ENCODE peak calls at places on chromosomes 1 and 21, in four cellular contexts. Z, K, U and X are unnamed samples.
A peak's percentile ranks its signal among the peaks of the same experiment; 100 is the strongest.

GRCh38 chr1:39404876-39405275 is 86.6 kb upstream of the BMP8A start:
- DNase-seq in Z (no peak), K (no peak), U (no peak), X (no peak)

GRCh38 chr1:13836136-13836535 is 136.1 kb downstream of the PRDM2 start:
- DNase-seq in Z (no peak), K (no peak), U (no peak), X (no peak)

GRCh38 chr1:72557446-72558049 is 275.2 kb upstream of the NEGR1 start:
- DNase-seq in Z (peak; percentile 74), K (no peak), U (no peak), X (no peak)

GRCh38 chr1:26477446-26478152 is 5.4 kb downstream of the HMGN2 start:
- DNase-seq in Z (peak; percentile 26), K (no peak), U (no peak), X (no peak)

GRCh38 chr1:156627313-156627880 is 8.2 kb downstream of the HAPLN2 start:
- DNase-seq in Z (peak; percentile 75), K (peak; percentile 39), U (peak; percentile 35), X (peak; percentile 43)

GRCh38 chr1:162151900-162152829 is 82.7 kb downstream of the NOS1AP start:
- DNase-seq in Z (no peak), K (no peak), U (no peak), X (peak; percentile 62)

GRCh38 chr1:59979551-59980070 is 53.0 kb upstream of the CYP2J2 start:
- DNase-seq in Z (no peak), K (no peak), U (no peak), X (no peak)

GRCh38 chr1:228058981-228059535 is 23.4 kb upstream of the ARF1 start:
- DNase-seq in Z (peak; percentile 42), K (no peak), U (peak; percentile 68), X (no peak)

GRCh38 chr1:27727126-27727525 is 1.4 kb downstream of the FAM76A start:
- DNase-seq in Z (no peak), K (no peak), U (no peak), X (no peak)

GRCh38 chr1:51541313-51542050 is 22.4 kb upstream of the EPS15 start:
- DNase-seq in Z (no peak), K (no peak), U (no peak), X (no peak)

GRCh38 chr1:64956733-64957441 is 9.5 kb downstream of the JAK1 start:
- DNase-seq in Z (no peak), K (no peak), U (no peak), X (no peak)

GRCh38 chr1:32933742-32934322 is 30.8 kb downstream of the RNF19B start:
- DNase-seq in Z (peak; percentile 38), K (peak; percentile 55), U (no peak), X (peak; percentile 40)

GRCh38 chr1:25858494-25858893 is 763 bp downstream of the AUNIP start:
- DNase-seq in Z (no peak), K (no peak), U (no peak), X (no peak)

GRCh38 chr1:103266036-103266435 is 157.7 kb upstream of the COL11A1 start:
- DNase-seq in Z (no peak), K (no peak), U (no peak), X (no peak)

GRCh38 chr1:197557302-197557701 is 218.0 kb downstream of the DENND1B start:
- DNase-seq in Z (no peak), K (no peak), U (no peak), X (no peak)

GRCh38 chr1:235714205-235714897 is 64.8 kb upstream of the GNG4 start:
- DNase-seq in Z (no peak), K (no peak), U (no peak), X (no peak)

GRCh38 chr1:3598051-3598471 is 13.2 kb downstream of the MEGF6 start:
- DNase-seq in Z (peak; percentile 34), K (no peak), U (no peak), X (no peak)

GRCh38 chr1:62732327-62732726 is 44.1 kb upstream of the DOCK7 start:
- DNase-seq in Z (no peak), K (no peak), U (no peak), X (no peak)

GRCh38 chr1:23125489-23125888 is 43.2 kb downstream of the LUZP1 start:
- DNase-seq in Z (no peak), K (no peak), U (no peak), X (no peak)

GRCh38 chr1:109869141-109869540 is 41.5 kb upstream of the CSF1 start:
- DNase-seq in Z (no peak), K (no peak), U (no peak), X (no peak)

GRCh38 chr1:44425327-44426082 is 20.4 kb downstream of the RNF220 start:
- DNase-seq in Z (no peak), K (no peak), U (no peak), X (no peak)

GRCh38 chr1:191707288-191707687 is 451.0 kb upstream of the RGS18 start:
- DNase-seq in Z (no peak), K (no peak), U (no peak), X (no peak)

GRCh38 chr1:214102907-214103306 is 115.1 kb downstream of the PROX1 start:
- DNase-seq in Z (no peak), K (peak; percentile 80), U (no peak), X (no peak)

GRCh38 chr1:26010800-26011199 is 10.8 kb upstream of the EXTL1 start:
- DNase-seq in Z (peak; percentile 59), K (no peak), U (no peak), X (no peak)

GRCh38 chr1:174036798-174037197 is 14.6 kb upstream of the RC3H1 start:
- DNase-seq in Z (no peak), K (no peak), U (no peak), X (no peak)

GRCh38 chr1:237029850-237030535 is 12.0 kb upstream of the RYR2 start:
- DNase-seq in Z (no peak), K (no peak), U (no peak), X (no peak)

GRCh38 chr1:8423702-8424538 is 106.0 kb downstream of the SLC45A1 start:
- DNase-seq in Z (peak; percentile 87), K (peak; percentile 56), U (peak; percentile 48), X (peak; percentile 63)

GRCh38 chr1:110375490-110375889 is 15.3 kb downstream of the SLC16A4 start:
- DNase-seq in Z (no peak), K (no peak), U (no peak), X (no peak)

GRCh38 chr1:110258734-110259133 is 48.6 kb downstream of the KCNC4 start:
- DNase-seq in Z (no peak), K (no peak), U (no peak), X (no peak)

GRCh38 chr1:243428084-243428483 is 172.2 kb downstream of the SDCCAG8 start:
- DNase-seq in Z (no peak), K (no peak), U (no peak), X (no peak)

GRCh38 chr1:56516539-56517252 is 62.7 kb downstream of the PLPP3 start:
- DNase-seq in Z (peak; percentile 84), K (no peak), U (no peak), X (peak; percentile 37)

GRCh38 chr1:56515898-56516538 is 63.3 kb downstream of the PLPP3 start:
- DNase-seq in Z (no peak), K (no peak), U (no peak), X (no peak)

GRCh38 chr1:56513095-56513494 is 66.3 kb downstream of the PLPP3 start:
- DNase-seq in Z (peak; percentile 32), K (peak; percentile 10), U (no peak), X (no peak)

GRCh38 chr1:56520202-56520601 is 59.2 kb downstream of the PLPP3 start:
- DNase-seq in Z (no peak), K (no peak), U (no peak), X (no peak)

GRCh38 chr1:56517404-56518130 is 61.8 kb downstream of the PLPP3 start:
- DNase-seq in Z (no peak), K (no peak), U (no peak), X (no peak)
- H3K4me3 ChIP-seq in Z (no peak overlapping the region), K (no peak overlapping the region), U (no peak overlapping the region), X (no peak overlapping the region)

DNA sequence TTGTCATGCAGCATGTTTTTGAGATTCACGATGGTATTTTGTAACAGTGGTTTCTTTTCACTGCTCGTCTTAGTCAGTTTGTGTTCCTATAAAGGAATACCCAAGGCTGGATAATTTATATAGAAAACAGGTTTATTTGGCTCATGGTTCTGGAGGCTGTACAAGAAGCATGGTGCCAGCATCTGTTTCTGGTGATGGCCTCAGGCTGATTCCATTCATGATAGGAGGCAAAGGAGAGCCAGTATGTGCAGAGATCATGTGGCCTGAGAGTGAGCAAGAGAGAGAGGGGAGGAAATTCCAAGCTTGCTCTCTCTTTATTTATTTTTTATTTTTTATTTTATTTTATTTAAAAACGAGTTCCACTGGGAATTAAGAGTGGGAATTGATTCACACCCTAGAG is 2.0 kb upstream of the C21orf91 start:
- DNase-seq in Z (no peak), K (no peak), U (no peak), X (no peak)
- H3K4me3 ChIP-seq in Z (no peak overlapping the region), K (no peak overlapping the region), U (no peak overlapping the region), X (no peak overlapping the region)

DNA sequence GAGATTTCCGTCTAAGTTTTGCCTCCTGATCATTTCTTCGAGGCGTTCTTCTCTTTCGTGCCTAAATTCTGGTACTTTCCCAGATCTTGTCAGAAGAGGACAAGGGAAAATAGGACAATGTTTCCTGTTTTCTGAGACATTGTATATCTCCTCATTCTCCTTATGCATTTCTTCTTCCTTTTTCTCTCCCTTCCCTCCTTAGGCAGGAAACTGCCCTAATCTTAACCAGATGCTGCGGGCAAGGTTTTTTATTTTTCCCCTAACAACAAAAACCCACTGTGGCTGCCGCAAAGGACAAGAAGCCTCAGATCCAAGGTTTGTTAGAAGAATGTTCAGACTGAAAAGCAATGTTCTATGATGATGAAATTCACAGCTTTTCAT is 813 bp downstream of the CTSK start:
- DNase-seq in Z (no peak), K (no peak), U (no peak), X (no peak)
- H3K4me3 ChIP-seq in Z (no peak overlapping the region), K (no peak overlapping the region), U (no peak overlapping the region), X (peak overlapping the region; percentile 33)

DNA sequence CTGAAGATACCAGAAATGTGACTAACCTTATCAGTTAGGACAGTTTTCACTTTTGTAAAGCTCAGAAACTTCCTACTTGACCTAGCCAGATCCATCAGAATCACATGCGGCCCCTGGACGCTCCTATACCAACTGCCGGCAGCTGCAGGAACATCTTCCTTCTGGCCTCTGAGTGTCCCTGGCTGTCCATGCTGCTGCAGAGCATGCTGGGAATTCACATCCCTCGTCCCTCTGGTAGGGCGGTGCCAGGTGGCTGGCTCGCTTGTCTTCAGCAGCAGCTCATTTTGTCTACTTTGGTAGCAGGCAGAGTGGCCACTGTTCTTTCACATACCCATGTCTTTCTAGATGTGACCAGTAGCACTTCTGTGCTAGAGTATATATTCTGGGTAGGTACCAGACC is 34.4 kb downstream of the HHAT start:
- DNase-seq in Z (no peak), K (no peak), U (no peak), X (no peak)
- H3K4me3 ChIP-seq in Z (no peak overlapping the region), K (no peak overlapping the region), U (no peak overlapping the region), X (no peak overlapping the region)

DNA sequence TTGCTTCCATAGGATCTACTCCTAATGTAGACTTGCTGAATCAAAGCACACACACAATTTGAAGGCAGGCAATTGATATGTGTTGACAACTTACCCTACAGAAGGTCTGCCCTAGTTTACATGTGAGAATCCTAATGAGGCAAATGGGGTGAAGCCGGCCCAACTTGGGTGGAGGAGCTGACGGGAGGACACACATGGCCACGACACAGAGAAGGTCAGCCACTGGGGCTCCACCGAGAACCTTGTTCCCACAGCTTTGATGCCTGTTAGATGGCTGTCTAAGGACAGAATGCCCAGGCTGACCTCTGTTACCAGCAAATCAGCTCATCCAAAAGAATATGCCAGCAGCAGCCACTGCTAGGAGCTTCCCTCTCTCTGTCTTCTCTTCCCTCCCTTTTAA is 1.5 kb upstream of the PLA2G2D start:
- DNase-seq in Z (no peak), K (no peak), U (no peak), X (no peak)
- H3K4me3 ChIP-seq in Z (no peak overlapping the region), K (no peak overlapping the region), U (no peak overlapping the region), X (no peak overlapping the region)

GRCh38 chr1:31239653-31240241 is at the start of gene NKAIN1:
- DNase-seq in Z (peak; percentile 84), K (peak; percentile 79), U (no peak), X (no peak)
- H3K4me3 ChIP-seq in Z (peak within 1 kb of the TSS; percentile 78), K (no peak within 1 kb of the TSS), U (no peak within 1 kb of the TSS), X (peak within 1 kb of the TSS; percentile 34)

GRCh38 chr1:14946011-14946359 is 207.6 kb upstream of the TMEM51 start:
- DNase-seq in Z (no peak), K (no peak), U (no peak), X (no peak)
- H3K4me3 ChIP-seq in Z (no peak overlapping the region), K (no peak overlapping the region), U (no peak overlapping the region), X (no peak overlapping the region)